ENCODE peak calls at places on chromosomes 3 and 15, in eight cellular contexts. N is endothelial cell, A is HFF-Myc, Y is K562, Z is A549, X is cardiac fibroblast, E is BJ, U is HFFc6. H is an unnamed sample.

GRCh38 chr3:36679384-36680200 is 84.8 kb downstream of the DCLK3 start:
- DNase-seq in N (no peak), A (no peak), Y (no peak), Z (peak; percentile 18), X (peak; percentile 95), E (peak; percentile 72), U (peak; percentile 87), H (no peak)

GRCh38 chr15:40274350-40275274 is 8.3 kb downstream of the ANKRD63 start:
- DNase-seq in N (peak; percentile 92), A (peak; percentile 61), Y (peak; percentile 81), Z (peak; percentile 40), X (peak; percentile 89), E (no peak), U (peak; percentile 56), H (peak; percentile 92)

GRCh38 chr15:80384442-80384841 is 19.7 kb upstream of the ARNT2 start:
- DNase-seq in N (no peak), A (peak; percentile 25), Y (no peak), Z (no peak), X (no peak), E (no peak), U (no peak), H (no peak)

GRCh38 chr3:141108002-141108401 is 56.9 kb downstream of the SPSB4 start:
- DNase-seq in N (no peak), A (no peak), Y (no peak), Z (no peak), X (no peak), E (no peak), U (no peak), H (no peak)

GRCh38 chr3:171162986-171163723 is 136.6 kb upstream of the SLC2A2 start:
- DNase-seq in N (no peak), A (no peak), Y (peak; percentile 32), Z (no peak), X (peak; percentile 51), E (no peak), U (no peak), H (no peak)

GRCh38 chr15:70799667-70800450 is 36.5 kb upstream of the UACA start:
- DNase-seq in N (no peak), A (no peak), Y (no peak), Z (no peak), X (peak; percentile 96), E (peak; percentile 97), U (peak; percentile 86), H (no peak)

GRCh38 chr15:35289029-35289617 is 204.0 kb upstream of the NANOGP8 start:
- DNase-seq in N (peak; percentile 19), A (peak; percentile 59), Y (peak; percentile 19), Z (peak; percentile 42), X (peak; percentile 85), E (no peak), U (peak; percentile 60), H (no peak)

GRCh38 chr3:45938858-45939257 is 4.4 kb upstream of the CXCR6 start:
- DNase-seq in N (peak; percentile 83), A (peak; percentile 91), Y (peak; percentile 78), Z (peak; percentile 40), X (peak; percentile 94), E (no peak), U (peak; percentile 79), H (peak; percentile 68)

GRCh38 chr3:129530821-129531220 is 2.4 kb downstream of the RHO start:
- DNase-seq in N (no peak), A (no peak), Y (no peak), Z (no peak), X (no peak), E (no peak), U (no peak), H (no peak)

GRCh38 chr15:69080203-69080957 is 65.9 kb downstream of the NOX5 start:
- DNase-seq in N (peak; percentile 19), A (no peak), Y (no peak), Z (no peak), X (no peak), E (no peak), U (no peak), H (no peak)

GRCh38 chr3:45715945-45716344 is 26.7 kb downstream of the SACM1L start:
- DNase-seq in N (no peak), A (no peak), Y (no peak), Z (no peak), X (peak; percentile 27), E (no peak), U (no peak), H (no peak)

GRCh38 chr3:9595877-9596276 is 42.3 kb upstream of the LHFPL4 start:
- DNase-seq in N (no peak), A (no peak), Y (no peak), Z (no peak), X (no peak), E (no peak), U (no peak), H (no peak)

GRCh38 chr3:18216996-18217395 is 208.1 kb downstream of the SATB1 start:
- DNase-seq in N (no peak), A (no peak), Y (no peak), Z (no peak), X (no peak), E (no peak), U (no peak), H (no peak)

GRCh38 chr3:130604806-130605205 is 87.8 kb downstream of the COL6A6 start:
- DNase-seq in N (no peak), A (no peak), Y (no peak), Z (no peak), X (no peak), E (no peak), U (no peak), H (no peak)

GRCh38 chr15:74620636-74621545 is 5.3 kb downstream of the CLK3 start:
- DNase-seq in N (peak; percentile 81), A (no peak), Y (peak; percentile 53), Z (peak; percentile 80), X (peak; percentile 80), E (no peak), U (peak; percentile 68), H (no peak)

GRCh38 chr3:10561162-10561561 is 55.8 kb upstream of the ATP2B2 start:
- DNase-seq in N (no peak), A (no peak), Y (no peak), Z (no peak), X (no peak), E (no peak), U (no peak), H (no peak)

GRCh38 chr3:70072754-70073153 is 73.2 kb downstream of the SAMMSON start:
- DNase-seq in N (no peak), A (no peak), Y (no peak), Z (no peak), X (no peak), E (no peak), U (no peak), H (no peak)

GRCh38 chr3:181459516-181459915 is 252.2 kb upstream of the SOX2 start:
- DNase-seq in N (no peak), A (no peak), Y (no peak), Z (no peak), X (no peak), E (no peak), U (no peak), H (no peak)

GRCh38 chr3:86147119-86147518 is 843.8 kb downstream of the VGLL3 start:
- DNase-seq in N (no peak), A (no peak), Y (no peak), Z (no peak), X (no peak), E (no peak), U (no peak), H (no peak)
- TF ChIP-seq CTCF in N (no peak), A (no peak), Y (no peak), Z (no peak), X (no peak), E (no peak), U (no peak), H (no peak)

GRCh38 chr3:14915636-14916222 is 31.7 kb upstream of the NR2C2 start:
- DNase-seq in N (no peak), A (no peak), Y (no peak), Z (no peak), X (peak; percentile 5), E (no peak), U (no peak), H (no peak)
- TF ChIP-seq CTCF in N (no peak), A (no peak), Y (peak; percentile 56), Z (no peak), X (peak; percentile 3), E (no peak), U (peak; percentile 25), H (no peak)

DNA sequence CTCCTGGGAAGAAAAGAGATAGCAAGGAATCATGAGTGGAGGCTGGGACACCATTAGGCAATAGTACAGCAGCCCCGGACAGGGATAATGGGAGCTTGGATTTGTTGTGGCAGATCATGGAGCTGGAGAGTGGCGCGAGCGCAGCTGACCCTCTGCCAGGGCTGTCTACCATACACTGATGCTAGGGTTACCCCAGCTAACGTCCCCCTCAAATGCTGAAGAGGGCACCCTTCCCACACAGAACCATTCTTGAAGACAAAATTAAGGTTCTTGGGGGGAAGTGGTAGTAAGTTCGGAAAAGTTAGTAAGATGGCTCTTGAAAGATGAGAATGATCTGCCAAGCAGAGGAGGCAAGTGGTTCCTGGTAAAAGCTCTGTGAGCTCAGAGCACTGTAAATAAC is 61.1 kb downstream of the ST3GAL6 start:
- DNase-seq in N (no peak), A (no peak), Y (no peak), Z (no peak), X (no peak), E (no peak), U (no peak), H (no peak)
- TF ChIP-seq CTCF in N (no peak), A (peak; percentile 14), Y (peak; percentile 48), Z (no peak), X (no peak), E (peak; percentile 17), U (no peak), H (no peak)

GRCh38 chr3:60737633-60738399 is 513.4 kb downstream of the FHIT start:
- DNase-seq in N (no peak), A (no peak), Y (no peak), Z (no peak), X (no peak), E (no peak), U (no peak), H (no peak)

GRCh38 chr3:60746043-60746638 is 505.1 kb downstream of the FHIT start:
- DNase-seq in N (no peak), A (no peak), Y (no peak), Z (no peak), X (peak; percentile 21), E (no peak), U (peak; percentile 38), H (no peak)

GRCh38 chr3:60746690-60747416 is 504.4 kb downstream of the FHIT start:
- DNase-seq in N (peak; percentile 7), A (no peak), Y (no peak), Z (no peak), X (peak; percentile 36), E (no peak), U (no peak), H (no peak)

GRCh38 chr3:60743631-60744164 is 507.6 kb downstream of the FHIT start:
- DNase-seq in N (peak; percentile 33), A (no peak), Y (no peak), Z (no peak), X (peak; percentile 9), E (no peak), U (no peak), H (no peak)

DNA sequence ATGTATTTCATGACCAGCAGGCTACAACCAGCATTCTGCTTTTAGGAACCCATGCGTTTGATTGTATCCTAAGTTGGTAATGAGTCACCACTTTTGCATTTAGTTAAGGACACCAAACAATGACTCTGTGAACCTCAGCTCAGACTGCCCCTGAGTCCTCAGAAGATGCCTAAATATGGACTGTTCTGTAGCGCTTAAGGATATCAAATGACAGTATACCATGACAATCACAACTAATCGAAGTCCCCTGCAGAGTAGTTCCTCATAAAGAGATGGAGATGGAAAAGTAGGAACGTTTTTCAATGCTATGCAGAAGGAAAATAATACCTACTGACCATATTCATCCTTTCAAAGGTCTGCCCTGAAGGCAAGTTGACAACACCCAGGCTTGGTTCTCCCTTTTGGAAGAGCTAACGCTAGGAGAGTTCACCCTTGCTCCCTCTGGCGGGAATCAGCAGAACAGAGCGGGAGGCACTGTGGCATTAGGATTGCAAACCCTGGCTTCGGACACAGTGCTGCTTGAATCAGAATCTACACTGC is 508.6 kb downstream of the FHIT start:
- DNase-seq in N (peak; percentile 50), A (peak; percentile 21), Y (no peak), Z (peak; percentile 3), X (peak; percentile 64), E (no peak), U (peak; percentile 53), H (no peak)
- TF ChIP-seq CTCF in N (peak; percentile 49), A (peak; percentile 4), Y (peak; percentile 20), Z (no peak), X (peak; percentile 40), E (no peak), U (peak; percentile 35), H (no peak)

H was measured in mesothelial cell of epicardium.